ENCODE peak calls at places on chromosomes 1 and 21, in five cellular contexts. One of them, this sample, is unnamed.

GRCh38 chr1:85307987-85308836 is 31.8 kb upstream of the BCL10 start:
- DNase-seq in activated naive CD4-positive, alpha-beta T cell: peak; percentile 3
- DNase-seq in caudate nucleus: peak; percentile 74
- DNase-seq in kidney epithelial cell: no peak
- DNase-seq in activated T-helper 1 cell treated with Interleukin-2 at 50 U/mL for 16 hours: peak; percentile 35
- DNase-seq in this sample: peak; percentile 39

GRCh38 chr1:18337757-18338156 is 143.0 kb upstream of the KLHDC7A start:
- DNase-seq in activated naive CD4-positive, alpha-beta T cell: no peak
- DNase-seq in caudate nucleus: no peak
- DNase-seq in kidney epithelial cell: no peak
- DNase-seq in activated T-helper 1 cell treated with Interleukin-2 at 50 U/mL for 16 hours: no peak
- DNase-seq in this sample: no peak

GRCh38 chr1:202305168-202305567 is 36.6 kb downstream of the UBE2T start:
- DNase-seq in activated naive CD4-positive, alpha-beta T cell: no peak
- DNase-seq in caudate nucleus: no peak
- DNase-seq in kidney epithelial cell: no peak
- DNase-seq in activated T-helper 1 cell treated with Interleukin-2 at 50 U/mL for 16 hours: no peak
- DNase-seq in this sample: no peak

GRCh38 chr1:31822766-31823165 is 6.9 kb upstream of the SPOCD1 start:
- DNase-seq in activated naive CD4-positive, alpha-beta T cell: no peak
- DNase-seq in caudate nucleus: peak; percentile 59
- DNase-seq in kidney epithelial cell: no peak
- DNase-seq in activated T-helper 1 cell treated with Interleukin-2 at 50 U/mL for 16 hours: no peak
- DNase-seq in this sample: no peak

GRCh38 chr1:39509360-39510009 is 18.0 kb downstream of the BMP8A start:
- DNase-seq in activated naive CD4-positive, alpha-beta T cell: no peak
- DNase-seq in caudate nucleus: no peak
- DNase-seq in kidney epithelial cell: no peak
- DNase-seq in activated T-helper 1 cell treated with Interleukin-2 at 50 U/mL for 16 hours: no peak
- DNase-seq in this sample: no peak

GRCh38 chr1:159906960-159907359 is 7.0 kb upstream of the CFAP45 start:
- DNase-seq in activated naive CD4-positive, alpha-beta T cell: no peak
- DNase-seq in caudate nucleus: no peak
- DNase-seq in kidney epithelial cell: no peak
- DNase-seq in activated T-helper 1 cell treated with Interleukin-2 at 50 U/mL for 16 hours: no peak
- DNase-seq in this sample: no peak

GRCh38 chr1:53735681-53736080 is 3.3 kb downstream of the GLIS1 start:
- DNase-seq in activated naive CD4-positive, alpha-beta T cell: no peak
- DNase-seq in caudate nucleus: no peak
- DNase-seq in kidney epithelial cell: no peak
- DNase-seq in activated T-helper 1 cell treated with Interleukin-2 at 50 U/mL for 16 hours: no peak
- DNase-seq in this sample: no peak

GRCh38 chr21:25513810-25514209 is 93.5 kb downstream of the MRPL39 start:
- DNase-seq in activated naive CD4-positive, alpha-beta T cell: no peak
- DNase-seq in caudate nucleus: no peak
- DNase-seq in kidney epithelial cell: no peak
- DNase-seq in activated T-helper 1 cell treated with Interleukin-2 at 50 U/mL for 16 hours: no peak
- DNase-seq in this sample: no peak

GRCh38 chr1:44074415-44074814 is 43.2 kb upstream of the SLC6A9 start:
- DNase-seq in activated naive CD4-positive, alpha-beta T cell: no peak
- DNase-seq in caudate nucleus: no peak
- DNase-seq in kidney epithelial cell: no peak
- DNase-seq in activated T-helper 1 cell treated with Interleukin-2 at 50 U/mL for 16 hours: no peak
- DNase-seq in this sample: no peak

GRCh38 chr1:77382361-77382760 is 100.5 kb downstream of the AK5 start:
- DNase-seq in activated naive CD4-positive, alpha-beta T cell: no peak
- DNase-seq in caudate nucleus: no peak
- DNase-seq in kidney epithelial cell: peak; percentile 76
- DNase-seq in activated T-helper 1 cell treated with Interleukin-2 at 50 U/mL for 16 hours: no peak
- DNase-seq in this sample: no peak

GRCh38 chr1:161068306-161069200 is 1.1 kb downstream of the ARHGAP30 start:
- DNase-seq in activated naive CD4-positive, alpha-beta T cell: peak; percentile 47
- DNase-seq in caudate nucleus: peak; percentile 21
- DNase-seq in kidney epithelial cell: no peak
- DNase-seq in activated T-helper 1 cell treated with Interleukin-2 at 50 U/mL for 16 hours: peak; percentile 70
- DNase-seq in this sample: no peak

GRCh38 chr1:151968058-151968457 is 25.6 kb downstream of the S100A10 start:
- DNase-seq in activated naive CD4-positive, alpha-beta T cell: no peak
- DNase-seq in caudate nucleus: no peak
- DNase-seq in kidney epithelial cell: no peak
- DNase-seq in activated T-helper 1 cell treated with Interleukin-2 at 50 U/mL for 16 hours: no peak
- DNase-seq in this sample: no peak

GRCh38 chr1:237473896-237474295 is 416.8 kb downstream of the ZP4 start:
- DNase-seq in activated naive CD4-positive, alpha-beta T cell: no peak
- DNase-seq in caudate nucleus: peak; percentile 10
- DNase-seq in kidney epithelial cell: no peak
- DNase-seq in activated T-helper 1 cell treated with Interleukin-2 at 50 U/mL for 16 hours: no peak
- DNase-seq in this sample: no peak

GRCh38 chr1:23925279-23925678 is 12.1 kb upstream of the CNR2 start:
- DNase-seq in activated naive CD4-positive, alpha-beta T cell: no peak
- DNase-seq in caudate nucleus: no peak
- DNase-seq in kidney epithelial cell: no peak
- DNase-seq in activated T-helper 1 cell treated with Interleukin-2 at 50 U/mL for 16 hours: no peak
- DNase-seq in this sample: no peak

GRCh38 chr1:155977607-155978324 is 581 bp downstream of the ARHGEF2 start:
- DNase-seq in activated naive CD4-positive, alpha-beta T cell: no peak
- DNase-seq in caudate nucleus: peak; percentile 58
- DNase-seq in kidney epithelial cell: no peak
- DNase-seq in activated T-helper 1 cell treated with Interleukin-2 at 50 U/mL for 16 hours: peak; percentile 30
- DNase-seq in this sample: peak; percentile 63

GRCh38 chr1:17119076-17119743 is at the start of gene PADI2:
- DNase-seq in activated naive CD4-positive, alpha-beta T cell: peak; percentile 7
- DNase-seq in caudate nucleus: peak; percentile 84
- DNase-seq in kidney epithelial cell: no peak
- DNase-seq in activated T-helper 1 cell treated with Interleukin-2 at 50 U/mL for 16 hours: peak; percentile 9
- DNase-seq in this sample: peak; percentile 98

GRCh38 chr1:11051781-11052510 is 4.9 kb upstream of the MASP2 start:
- DNase-seq in activated naive CD4-positive, alpha-beta T cell: no peak
- DNase-seq in caudate nucleus: no peak
- DNase-seq in kidney epithelial cell: no peak
- DNase-seq in activated T-helper 1 cell treated with Interleukin-2 at 50 U/mL for 16 hours: no peak
- DNase-seq in this sample: no peak

GRCh38 chr21:34126269-34126668 is 52.9 kb downstream of the MRPS6 start:
- DNase-seq in activated naive CD4-positive, alpha-beta T cell: no peak
- DNase-seq in caudate nucleus: peak; percentile 28
- DNase-seq in kidney epithelial cell: no peak
- DNase-seq in activated T-helper 1 cell treated with Interleukin-2 at 50 U/mL for 16 hours: no peak
- DNase-seq in this sample: no peak